ENCODE peak calls at places on chromosomes 13 and 19, in five cellular contexts. R is kidney epithelial cell, E is A549, Z is WTC11, T is GM20000. Q is an unnamed sample.

GRCh38 chr19:19276851-19277250 is 3.8 kb upstream of the TM6SF2 start:
- DNase-seq in T (no peak), R (no peak), E (no peak), Z (no peak), Q (no peak)

GRCh38 chr13:94878721-94879120 is 166.4 kb upstream of the SOX21 start:
- DNase-seq in Z (no peak), T (no peak), E (no peak), R (no peak), Q (no peak)

GRCh38 chr19:38395381-38396127 is 7.1 kb downstream of the SPRED3 start:
- DNase-seq in Z (no peak), E (no peak), T (peak), R (no peak), Q (no peak)

GRCh38 chr13:59458908-59459579 is 704.7 kb downstream of the DIAPH3 start:
- DNase-seq in Z (no peak), E (no peak), R (no peak), T (no peak), Q (no peak)

GRCh38 chr19:56350416-56351045 is 35.9 kb upstream of the ZSCAN5A start:
- DNase-seq in T (peak), R (no peak), Z (peak), E (peak), Q (peak)

GRCh38 chr13:33536639-33537425 is 251.3 kb upstream of the STARD13 start:
- DNase-seq in R (no peak), Z (no peak), T (no peak), E (no peak), Q (no peak)

GRCh38 chr13:59880468-59880867 is 283.3 kb downstream of the DIAPH3 start:
- DNase-seq in R (no peak), Z (no peak), T (no peak), E (no peak), Q (no peak)

GRCh38 chr13:50144473-50145160 is 129.4 kb downstream of the KCNRG start:
- DNase-seq in T (no peak), R (no peak), E (no peak), Z (no peak), Q (no peak)

GRCh38 chr13:75352641-75353327 is 129.2 kb downstream of the TBC1D4 start:
- DNase-seq in Z (no peak), R (no peak), T (no peak), E (no peak), Q (no peak)

GRCh38 chr13:73556902-73557301 is 498.1 kb downstream of the KLF5 start:
- DNase-seq in Z (no peak), R (peak), E (no peak), T (no peak), Q (no peak)

DNA sequence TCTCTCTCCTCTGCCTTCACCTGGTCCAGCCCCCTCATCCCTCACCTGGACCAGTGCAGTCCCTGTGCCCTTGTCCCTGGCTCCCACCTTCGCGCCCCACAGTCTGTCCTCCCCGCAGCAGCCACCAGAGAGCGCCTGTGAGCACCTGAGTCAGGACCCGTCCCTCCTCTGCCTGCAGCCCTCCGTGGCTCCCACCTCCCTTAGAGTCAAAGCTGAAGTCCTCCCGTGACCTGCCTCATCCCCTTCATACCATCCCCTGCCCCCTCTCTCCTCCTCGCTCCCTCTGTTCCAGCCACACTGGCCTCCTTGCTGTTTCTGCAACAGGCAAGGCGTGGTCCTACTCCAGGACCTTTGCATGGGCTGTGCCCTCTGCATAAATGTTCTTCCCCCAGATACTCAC is 10.3 kb downstream of the CELF5 start:
- DNase-seq in Z (peak), E (no peak), R (no peak), T (no peak), Q (no peak)
- TF ChIP-seq CTCF in Z (peak), E (no peak), R (peak), T (peak), Q (no peak)

GRCh38 chr13:110565296-110565695 is 3.8 kb upstream of the RAB20 start:
- DNase-seq in Z (no peak), T (no peak), R (no peak), E (no peak), Q (no peak)
- TF ChIP-seq CTCF in Z (no peak), T (no peak), R (peak), E (no peak), Q (no peak)

GRCh38 chr19:35551091-35551810 is 5.8 kb downstream of the TMEM147 start:
- DNase-seq in T (no peak), Z (no peak), E (no peak), R (no peak), Q (no peak)

GRCh38 chr19:35546532-35546931 is 1.1 kb downstream of the TMEM147 start:
- DNase-seq in Z (no peak), T (no peak), R (no peak), E (no peak), Q (no peak)

GRCh38 chr19:35545855-35546381 is 492 bp downstream of the TMEM147 start:
- DNase-seq in Z (peak), T (peak), E (peak), R (no peak), Q (peak)

GRCh38 chr19:35549879-35550523 is 4.6 kb downstream of the TMEM147 start:
- DNase-seq in E (no peak), Z (no peak), R (no peak), T (no peak), Q (no peak)

DNA sequence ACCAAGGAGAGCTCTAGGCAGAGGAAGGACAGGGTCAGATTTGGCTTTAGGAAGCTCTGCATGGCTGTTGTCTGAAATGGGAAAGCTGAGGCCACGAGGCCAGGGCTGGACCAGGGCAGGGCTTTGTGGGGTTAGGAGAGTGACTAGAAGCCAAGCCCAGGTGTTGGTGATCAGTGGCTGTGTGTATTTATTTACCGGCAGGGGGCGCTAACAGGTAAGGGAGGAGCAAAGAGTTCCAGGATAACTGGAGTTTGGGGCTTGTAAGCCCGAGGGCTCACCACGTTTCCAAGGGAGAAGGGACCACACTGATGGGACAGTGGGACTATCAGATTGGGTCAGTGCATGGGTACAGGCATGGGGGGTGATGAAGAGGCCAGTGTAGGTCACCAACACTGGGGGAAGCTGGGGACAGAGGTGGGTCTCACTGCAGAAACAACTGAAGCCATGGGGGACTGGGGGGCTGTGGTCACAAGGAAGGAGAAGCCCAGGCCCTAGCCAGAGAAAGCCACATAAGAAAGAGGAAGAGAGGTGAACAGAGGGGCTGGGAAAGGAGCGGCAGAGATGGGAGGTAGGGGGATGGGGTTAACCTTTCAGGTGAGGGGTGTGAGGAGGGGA is 3.9 kb downstream of the TMEM147 start:
- DNase-seq in E (peak), Z (peak), R (no peak), T (peak), Q (peak)
- TF ChIP-seq CTCF in E (peak), Z (peak), R (peak), T (peak), Q (peak)

GRCh38 chr19:15875075-15875474 is 22.8 kb downstream of the CYP4F2 start:
- DNase-seq in Z (no peak), E (no peak), T (no peak), R (no peak), Q (no peak)
- TF ChIP-seq CTCF in Z (no peak), E (no peak), T (no peak), R (no peak), Q (no peak)

DNA sequence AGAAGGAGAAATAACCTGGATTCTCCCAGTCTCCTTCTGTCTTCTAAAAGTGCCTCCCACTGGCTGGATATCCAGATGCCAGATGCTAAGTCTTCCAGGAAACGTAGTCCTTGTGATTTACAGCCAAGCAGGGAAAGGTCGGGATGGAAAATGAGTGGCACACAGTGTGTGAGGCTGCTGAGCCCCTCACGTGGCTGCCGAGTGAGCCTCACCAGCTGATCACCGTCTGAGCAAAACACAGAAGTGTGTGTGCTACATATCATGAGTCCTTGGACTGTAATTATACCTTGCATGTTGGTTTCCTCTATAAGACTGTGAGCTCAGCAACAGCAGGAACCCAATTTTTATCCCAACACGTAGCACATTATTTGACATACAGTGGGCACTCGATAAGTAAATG is 15.1 kb downstream of the LHFPL6 start:
- DNase-seq in Z (no peak), R (no peak), E (no peak), T (no peak), Q (no peak)
- TF ChIP-seq CTCF in Z (no peak), R (no peak), E (no peak), T (no peak), Q (no peak)

DNA sequence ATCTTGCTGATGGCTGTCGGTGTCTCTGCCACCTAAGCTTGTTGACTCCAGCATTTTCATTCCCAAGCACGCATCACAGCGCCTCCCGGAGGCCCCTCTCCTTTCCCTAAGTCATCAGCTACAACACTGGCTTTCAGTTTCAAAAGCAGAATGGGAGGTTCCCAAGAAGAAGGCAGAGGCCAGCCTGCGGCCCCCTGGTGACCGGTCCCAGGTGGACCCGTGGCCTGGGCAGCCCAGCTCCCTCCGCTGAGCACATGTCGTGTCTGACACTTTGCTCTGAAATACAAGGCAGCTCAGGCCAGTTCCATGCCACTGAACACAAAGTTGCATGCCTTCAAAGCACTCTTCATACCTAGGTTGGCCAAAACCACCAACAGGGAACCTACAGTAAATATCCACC is 8.5 kb downstream of the MLLT1 start:
- DNase-seq in E (no peak), T (no peak), Z (peak), R (no peak), Q (no peak)
- TF ChIP-seq CTCF in E (no peak), T (no peak), Z (no peak), R (peak), Q (no peak)

DNA sequence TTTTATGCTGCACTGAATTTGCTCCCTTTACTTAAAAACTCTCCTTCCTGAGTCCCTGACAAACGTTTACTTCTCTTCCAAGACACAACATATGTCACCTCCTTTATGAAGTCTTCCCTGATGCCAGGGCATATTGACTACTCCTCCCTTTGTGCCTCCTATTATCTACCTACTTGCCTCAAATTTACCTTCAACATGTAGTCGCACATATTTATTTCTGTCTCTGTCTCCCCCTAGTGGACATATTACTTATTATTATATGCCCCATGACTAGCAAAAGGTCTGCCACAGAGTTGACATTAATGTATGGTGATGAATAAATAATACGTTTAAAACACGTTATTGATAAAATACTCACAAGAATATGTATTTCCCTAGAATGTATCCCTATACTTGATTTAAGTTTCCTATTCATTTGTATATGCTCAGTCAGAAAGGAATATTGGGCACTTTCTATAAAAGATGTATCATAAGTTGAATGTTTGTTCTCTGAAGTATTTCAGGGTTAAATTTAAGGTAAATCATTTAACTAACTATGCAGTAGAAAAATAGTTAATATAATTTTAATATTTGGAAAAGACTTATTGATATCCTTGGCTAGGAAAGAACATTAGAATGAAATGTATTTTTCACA is 250.3 kb upstream of the ATXN8OS start:
- DNase-seq in T (peak), R (peak), E (peak), Z (no peak), Q (no peak)
- TF ChIP-seq CTCF in T (peak), R (peak), E (peak), Z (peak), Q (peak)

DNA sequence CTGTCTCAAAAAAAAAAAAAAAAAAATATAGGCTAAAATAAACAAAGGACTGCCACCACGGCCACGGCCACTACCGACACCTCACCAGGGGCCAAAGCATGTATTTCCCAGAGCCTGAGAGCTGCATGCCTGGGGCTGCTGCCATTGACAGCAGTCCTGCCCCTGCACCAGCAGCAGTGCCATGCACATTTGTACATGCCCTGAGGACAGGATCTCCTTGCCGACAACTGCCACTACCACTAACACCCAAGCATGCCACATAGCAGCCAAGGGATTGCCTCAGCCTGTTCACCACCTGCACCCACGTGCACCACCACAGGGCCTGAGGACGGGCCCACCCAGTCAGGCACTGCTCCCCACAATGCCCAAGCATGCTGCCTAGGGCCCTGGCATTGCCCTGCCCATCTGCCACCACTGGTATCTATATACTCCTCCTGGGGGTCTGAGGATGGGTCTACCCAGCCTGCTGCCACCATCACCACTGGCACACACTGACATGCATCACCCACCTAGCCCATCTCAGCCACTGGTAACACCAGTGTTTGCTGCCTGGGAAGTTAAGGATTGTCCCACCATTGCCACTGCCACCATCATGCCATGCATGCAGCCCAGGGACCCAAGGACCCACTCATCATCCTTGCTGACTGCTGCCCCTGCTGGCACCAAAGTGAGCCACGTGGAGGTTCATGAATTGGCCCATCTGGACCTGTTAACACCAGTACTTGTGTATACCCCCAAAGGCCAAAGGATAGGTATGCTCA is 10.6 kb upstream of the NUP62 start:
- DNase-seq in E (no peak), Z (no peak), R (no peak), T (no peak), Q (no peak)
- TF ChIP-seq CTCF in E (no peak), Z (no peak), R (no peak), T (no peak), Q (no peak)

GRCh38 chr13:48975926-48976676 is 389 bp downstream of the FNDC3A start:
- DNase-seq in T (peak), Z (peak), R (no peak), E (peak), Q (peak)
- TF ChIP-seq CTCF in T (no peak), Z (no peak), R (no peak), E (peak), Q (no peak)

Q was measured in testis.